ENCODE peak calls at places on chromosomes 12 and 14, in six cellular contexts. J is trophoblast cell, M is IMR-90, E is mesenchymal stem cell, D is neuronal stem cell, G is H1. A is an unnamed sample. For H3K4me1, the result is how much of the 10 kb centered on the place peaks cover.

GRCh38 chr12:49188205-49188915 is 520 bp downstream of the TUBA1A start:
- DNase-seq in J (peak), M (peak), E (peak), D (no peak), G (no peak), A (peak)

GRCh38 chr12:42208574-42208973 is 29.5 kb downstream of the YAF2 start:
- DNase-seq in J (no peak), M (no peak), E (no peak), D (no peak), G (no peak), A (no peak)

GRCh38 chr14:89040438-89041244 is 216.2 kb downstream of the TTC8 start:
- DNase-seq in J (peak), M (peak), E (peak), D (peak), G (peak), A (peak)

GRCh38 chr14:64200170-64200569 is 94.0 kb downstream of the ESR2 start:
- DNase-seq in J (no peak), M (no peak), E (peak), D (no peak), G (no peak), A (no peak)

GRCh38 chr12:124650912-124651311 is 83.5 kb upstream of the NCOR2 start:
- DNase-seq in J (no peak), M (no peak), E (no peak), D (no peak), G (no peak), A (no peak)

GRCh38 chr14:69895109-69895508 is 15.9 kb downstream of the SMOC1 start:
- DNase-seq in J (no peak), M (no peak), E (no peak), D (no peak), G (no peak), A (no peak)

GRCh38 chr12:25491396-25491948 is 61.6 kb downstream of the LMNTD1 start:
- DNase-seq in J (peak), M (no peak), E (no peak), D (peak), G (no peak), A (no peak)

GRCh38 chr14:95935228-95935822 is 58.7 kb downstream of the TUNAR start:
- DNase-seq in J (peak), M (peak), E (peak), D (peak), G (no peak), A (peak)

GRCh38 chr14:75559451-75560187 is 18.8 kb upstream of the FLVCR2 start:
- DNase-seq in J (peak), M (peak), E (peak), D (no peak), G (no peak), A (no peak)

GRCh38 chr14:23926543-23926942 is 27.0 kb upstream of the DHRS4 start:
- DNase-seq in J (no peak), M (no peak), E (no peak), D (no peak), G (no peak), A (no peak)

GRCh38 chr14:79629891-79630560 is 581.3 kb downstream of the DIO2 start:
- DNase-seq in J (peak), M (peak), E (peak), D (no peak), G (no peak), A (no peak)

GRCh38 chr12:3003593-3003992 is 44.4 kb downstream of the TEAD4 start:
- DNase-seq in J (peak), M (no peak), E (no peak), D (no peak), G (no peak), A (peak)

GRCh38 chr14:54772451-54772881 is 130.2 kb downstream of the GCH1 start:
- DNase-seq in J (peak), M (peak), E (peak), D (no peak), G (no peak), A (no peak)

GRCh38 chr12:48979602-48980388 is 1.7 kb downstream of the WNT1 start:
- DNase-seq in J (no peak), M (no peak), E (no peak), D (no peak), G (no peak), A (peak)

GRCh38 chr12:10909462-10909861 is at the start of gene TAS2R13:
- DNase-seq in J (no peak), M (no peak), E (no peak), D (no peak), G (no peak), A (no peak)

GRCh38 chr14:95098984-95099599 is 58.2 kb downstream of the DICER1 start:
- DNase-seq in J (peak), M (peak), E (peak), D (peak), G (peak), A (peak)

GRCh38 chr12:11584213-11584855 is 65.1 kb upstream of the ETV6 start:
- DNase-seq in J (peak), M (no peak), E (no peak), D (no peak), G (no peak), A (no peak)

GRCh38 chr14:24847568-24847967 is 202.4 kb downstream of the STXBP6 start:
- DNase-seq in J (no peak), M (no peak), E (no peak), D (no peak), G (no peak), A (no peak)

GRCh38 chr12:121165316-121165715 is 32.6 kb downstream of the P2RX7 start:
- DNase-seq in J (no peak), M (no peak), E (no peak), D (no peak), G (no peak), A (no peak)

GRCh38 chr14:99667821-99668220 is 16.3 kb upstream of the CYP46A1 start:
- DNase-seq in J (no peak), M (no peak), E (no peak), D (no peak), G (no peak), A (no peak)

GRCh38 chr14:74518221-74518620 is 24.7 kb downstream of the ISCA2 start:
- DNase-seq in J (no peak), M (no peak), E (no peak), D (no peak), G (no peak), A (no peak)

GRCh38 chr14:101828038-101828437 is 66.5 kb downstream of the PPP2R5C start:
- DNase-seq in J (no peak), M (peak), E (peak), D (no peak), G (no peak), A (no peak)

GRCh38 chr14:103084021-103084919 is at the start of gene LBHD2:
- DNase-seq in J (no peak), M (peak), E (no peak), D (no peak), G (no peak), A (peak)

GRCh38 chr12:65834146-65834935 is 10.1 kb downstream of the HMGA2 start:
- DNase-seq in J (no peak), M (no peak), E (no peak), D (no peak), G (no peak), A (no peak)

GRCh38 chr14:72544615-72545387 is 349.1 kb downstream of the DPF3 start:
- DNase-seq in J (no peak), M (no peak), E (no peak), D (peak), G (peak), A (peak)

GRCh38 chr14:50619569-50620141 is 48.5 kb downstream of the SAV1 start:
- DNase-seq in J (peak), M (peak), E (peak), D (no peak), G (no peak), A (no peak)

GRCh38 chr12:131106542-131106941 is 152.8 kb downstream of the ADGRD1 start:
- DNase-seq in J (no peak), M (no peak), E (no peak), D (no peak), G (no peak), A (no peak)

GRCh38 chr14:74308695-74309094 is 6.0 kb upstream of the ABCD4 start:
- DNase-seq in J (no peak), M (no peak), E (no peak), D (no peak), G (no peak), A (no peak)

GRCh38 chr12:77133566-77133965 is 68.2 kb upstream of the E2F7 start:
- DNase-seq in J (peak), M (peak), E (peak), D (peak), G (no peak), A (peak)

GRCh38 chr14:96164861-96165490 is 39.7 kb upstream of the BDKRB2 start:
- DNase-seq in J (no peak), M (peak), E (peak), D (no peak), G (no peak), A (peak)

GRCh38 chr14:75978249-75978731 is 3.5 kb downstream of the TGFB3 start:
- DNase-seq in J (peak), M (no peak), E (no peak), D (no peak), G (no peak), A (no peak)

GRCh38 chr12:38838211-38838850 is 67.1 kb downstream of the CPNE8 start:
- DNase-seq in J (no peak), M (no peak), E (no peak), D (no peak), G (no peak), A (no peak)

GRCh38 chr14:61350871-61351270 is 29.5 kb downstream of the PRKCH start:
- DNase-seq in J (no peak), M (no peak), E (no peak), D (no peak), G (no peak), A (no peak)

GRCh38 chr12:24709201-24709600 is 239.7 kb downstream of the BCAT1 start:
- DNase-seq in J (no peak), M (peak), E (peak), D (no peak), G (no peak), A (no peak)

GRCh38 chr12:62763827-62764226 is 171.1 kb downstream of the PPM1H start:
- DNase-seq in J (no peak), M (no peak), E (no peak), D (no peak), G (no peak), A (no peak)

GRCh38 chr12:120742207-120742536 is 16.5 kb downstream of the ACADS start:
- DNase-seq in J (no peak), M (no peak), E (no peak), D (no peak), G (no peak), A (no peak)

GRCh38 chr12:26271889-26272492 is 76.6 kb downstream of the SSPN start:
- DNase-seq in J (peak), M (peak), E (peak), D (no peak), G (no peak), A (no peak)

GRCh38 chr14:58747181-58747580 is 109.4 kb downstream of the DACT1 start:
- DNase-seq in J (peak), M (peak), E (peak), D (no peak), G (no peak), A (no peak)

GRCh38 chr14:62082779-62083178 is 320.6 kb downstream of the SNAPC1 start:
- DNase-seq in J (no peak), M (no peak), E (no peak), D (no peak), G (no peak), A (no peak)

DNA sequence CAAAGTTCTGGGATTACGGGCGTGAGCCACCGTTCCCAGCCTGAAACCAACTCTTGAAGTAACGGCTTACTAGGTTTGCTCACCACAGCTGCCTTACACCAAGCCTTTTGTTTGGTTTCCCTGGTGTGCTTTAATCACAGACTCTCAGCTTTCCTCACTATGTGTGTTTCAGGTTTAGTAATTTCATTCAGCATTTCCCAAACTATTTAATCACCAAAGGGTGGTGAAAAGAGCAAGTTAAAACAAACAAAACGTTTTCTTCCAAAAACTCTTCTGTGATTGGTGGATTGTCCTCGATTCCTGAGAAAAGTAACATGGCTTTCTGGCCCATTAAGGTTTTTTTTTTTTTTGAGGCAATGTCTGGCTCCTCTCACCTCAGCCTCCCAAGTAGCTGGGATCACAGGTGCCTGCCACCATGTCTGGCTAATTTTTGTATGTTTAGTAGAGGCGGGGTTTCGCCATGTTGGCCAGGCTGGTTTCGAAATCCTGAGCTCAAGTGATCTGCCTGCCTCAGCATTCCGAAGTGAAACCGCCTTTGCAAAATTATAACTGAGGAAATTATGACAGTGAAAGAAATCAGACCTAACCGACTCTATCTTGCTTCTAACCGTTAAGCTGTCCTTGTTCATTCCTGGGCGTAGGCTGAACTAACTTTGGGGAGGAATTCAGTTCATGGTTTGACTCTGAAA is 1.5 kb upstream of the ZFYVE26 start:
- DNase-seq in J (peak), M (no peak), E (no peak), D (no peak), G (no peak), A (no peak)
- H3K27ac ChIP-seq in J (no peak), M (no peak), E (no peak), D (no peak), G (no peak), A (no peak)

GRCh38 chr12:47554046-47554653 is 151.7 kb downstream of the RPAP3 start:
- DNase-seq in J (no peak), M (no peak), E (no peak), D (no peak), G (no peak), A (no peak)
- H3K4me1 ChIP-seq in J (under half), M (under half), E (under half), D (under half), G (under half), A (under half)

GRCh38 chr12:114751712-114752111 is 67.7 kb upstream of the TBX3 start:
- DNase-seq in J (no peak), M (no peak), E (no peak), D (no peak), G (no peak), A (no peak)
- H4K91ac ChIP-seq in J (peak), M (peak), E (no peak), D (no peak), G (no peak), A (no peak)

GRCh38 chr14:93010543-93011541 is 87.9 kb downstream of the CHGA start:
- DNase-seq in J (no peak), M (no peak), E (no peak), D (no peak), G (no peak), A (no peak)
- H3K27ac ChIP-seq in J (no peak), M (no peak), E (no peak), D (no peak), G (no peak), A (no peak)

GRCh38 chr14:76993743-76994142 is 34.8 kb downstream of the IRF2BPL start:
- DNase-seq in J (no peak), M (no peak), E (peak), D (no peak), G (no peak), A (no peak)
- H3K4me1 ChIP-seq in J (under half), M (under half), E (under half), D (under half), G (under half), A (under half)

DNA sequence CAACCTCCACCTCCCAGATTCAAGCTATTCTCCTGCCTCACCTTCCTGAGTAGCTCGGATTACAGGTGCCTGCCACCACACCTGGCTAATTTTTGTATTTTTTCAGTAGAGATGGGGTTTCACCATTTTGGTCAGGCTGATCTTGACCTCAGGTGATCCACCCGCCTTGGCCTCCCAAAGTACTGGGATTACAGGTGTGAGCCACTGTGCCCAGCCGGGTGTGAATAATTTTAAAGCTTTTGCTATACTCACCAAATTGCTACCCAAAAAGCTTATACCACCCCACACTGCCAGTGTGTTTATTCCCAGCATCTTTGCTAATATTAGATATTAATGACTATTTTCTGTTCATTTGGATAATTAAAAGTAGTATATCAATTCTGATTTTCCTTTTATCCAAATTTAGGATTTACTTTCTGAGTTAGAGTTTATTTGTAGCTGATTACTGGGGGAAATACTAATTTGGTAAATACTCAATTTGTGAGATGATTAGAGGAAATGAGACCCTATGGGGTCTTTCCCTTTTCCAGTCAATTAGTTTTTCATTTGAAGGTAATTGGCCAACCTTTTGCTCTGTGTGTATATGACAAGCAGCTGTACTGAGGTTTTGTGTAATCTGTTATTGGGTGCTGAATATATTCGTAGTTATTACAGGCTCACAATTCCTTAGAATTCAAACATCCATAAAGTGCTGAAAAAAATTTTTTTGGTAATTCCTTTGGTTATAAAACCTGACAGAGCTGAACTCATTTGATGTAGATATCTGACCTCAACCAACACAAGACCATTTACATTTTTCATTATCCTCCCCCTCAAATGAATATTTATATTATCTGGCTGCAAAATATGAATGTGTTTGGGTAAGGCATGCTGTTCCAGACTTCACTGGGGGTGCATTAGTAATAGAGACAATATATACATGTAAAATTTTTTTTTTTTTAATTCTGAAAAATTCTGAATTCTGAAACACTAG is 73.6 kb downstream of the ANO6 start:
- DNase-seq in J (no peak), M (peak), E (no peak), D (no peak), G (no peak), A (no peak)
- H4K91ac ChIP-seq in J (no peak), M (no peak), E (no peak), D (no peak), G (no peak), A (no peak)

GRCh38 chr12:122413516-122414404 is 8.7 kb downstream of the CLIP1 start:
- DNase-seq in J (no peak), M (no peak), E (no peak), D (no peak), G (no peak), A (no peak)
- H3K27ac ChIP-seq in J (no peak), M (no peak), E (no peak), D (no peak), G (no peak), A (no peak)

DNA sequence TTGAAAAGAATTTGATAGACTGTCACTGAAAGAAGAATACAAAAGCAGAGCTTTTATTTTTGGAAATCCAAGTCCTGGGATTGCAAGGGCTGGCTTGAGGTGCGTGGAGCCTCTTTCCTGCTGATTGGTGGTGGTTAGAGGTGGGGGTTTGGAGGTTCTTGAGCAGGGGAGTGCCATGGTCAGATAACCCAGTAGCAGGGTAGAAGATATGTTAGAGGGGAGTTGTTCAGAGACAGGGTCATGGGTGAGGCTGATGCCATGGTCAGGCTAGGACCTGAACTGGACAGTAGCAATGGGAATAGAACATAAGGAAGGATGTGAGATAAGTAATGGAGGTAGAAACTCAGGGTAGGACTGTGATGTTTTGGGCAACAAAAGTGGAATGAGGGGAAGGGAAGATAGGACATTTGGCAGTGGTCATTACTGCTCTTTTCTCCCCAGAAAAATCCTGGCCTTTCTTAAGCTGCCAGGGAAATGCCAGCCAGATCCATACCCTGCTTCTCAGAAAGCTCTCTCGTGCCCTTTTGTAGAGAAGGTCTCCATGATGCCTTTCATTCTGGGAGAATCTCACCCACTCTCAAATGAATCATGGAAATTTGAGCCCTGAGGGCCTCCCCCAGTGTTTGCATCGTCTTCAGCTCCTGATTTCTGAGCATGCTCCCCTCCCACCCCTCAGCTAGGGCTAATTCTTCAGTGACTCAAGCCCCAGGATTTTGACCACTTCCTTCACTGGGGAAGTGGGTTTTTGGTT is 9.5 kb downstream of the EMP1 start:
- DNase-seq in J (peak), M (peak), E (peak), D (no peak), G (no peak), A (no peak)
- H3K4me1 ChIP-seq in J (under half), M (under half), E (under half), D (under half), G (under half), A (under half)

A was measured in H9.